ENCODE peak calls at places on chromosomes 3 and 15, in five cellular contexts. X is heart left ventricle, R is tibial artery, C is adrenal gland, J is right lobe of liver. K is an unnamed sample. For H3K4me1, the result is how much of the 10 kb centered on the place peaks cover.

GRCh38 chr3:156151824-156152428 is 31.5 kb downstream of the KCNAB1 start:
- DNase-seq in X (peak), R (peak), C (peak), J (peak), K (peak)

GRCh38 chr3:143119974-143120715 is 574 bp downstream of the CHST2 start:
- DNase-seq in X (peak), R (no peak), C (no peak), J (peak), K (no peak)

GRCh38 chr3:52190294-52190841 is 7.6 kb upstream of the ALAS1 start:
- DNase-seq in X (no peak), R (peak), C (no peak), J (no peak), K (peak)

GRCh38 chr3:98806583-98806982 is 43.4 kb downstream of the ST3GAL6 start:
- DNase-seq in X (no peak), R (no peak), C (no peak), J (no peak), K (no peak)

GRCh38 chr15:92797168-92798052 is 102.7 kb upstream of the CHD2 start:
- DNase-seq in X (no peak), R (no peak), C (peak), J (peak), K (peak)

GRCh38 chr15:42155546-42156265 is 730 bp downstream of the PLA2G4F start:
- DNase-seq in X (no peak), R (peak), C (no peak), J (no peak), K (no peak)

GRCh38 chr3:195102609-195103467 is 168.1 kb downstream of the XXYLT1 start:
- DNase-seq in X (no peak), R (peak), C (peak), J (no peak), K (peak)

GRCh38 chr3:98099848-98100247 is 12.9 kb downstream of the OR5AC2 start:
- DNase-seq in X (no peak), R (no peak), C (no peak), J (no peak), K (no peak)

GRCh38 chr3:32606277-32606676 is 35.6 kb upstream of the DYNC1LI1 start:
- DNase-seq in X (no peak), R (no peak), C (no peak), J (no peak), K (no peak)

GRCh38 chr3:26132942-26133341 is 343.1 kb downstream of the OXSM start:
- DNase-seq in X (no peak), R (no peak), C (no peak), J (no peak), K (no peak)

GRCh38 chr15:75327491-75327890 is 8.4 kb upstream of the COMMD4 start:
- DNase-seq in X (no peak), R (no peak), C (no peak), J (no peak), K (no peak)

GRCh38 chr3:10023587-10024310 is 2.5 kb upstream of the FANCD2 start:
- DNase-seq in X (no peak), R (no peak), C (no peak), J (no peak), K (no peak)

GRCh38 chr3:190870125-190870524 is 7.6 kb upstream of the GMNC start:
- DNase-seq in X (no peak), R (no peak), C (no peak), J (no peak), K (no peak)

GRCh38 chr3:51057111-51057510 is 328.0 kb upstream of the MANF start:
- DNase-seq in X (no peak), R (no peak), C (no peak), J (no peak), K (no peak)

GRCh38 chr3:12132881-12133280 is 25.8 kb downstream of the TIMP4 start:
- DNase-seq in X (no peak), R (no peak), C (no peak), J (no peak), K (no peak)
- H3K4me3 ChIP-seq in X (no peak), R (no peak), C (no peak), J (no peak), K (no peak)

DNA sequence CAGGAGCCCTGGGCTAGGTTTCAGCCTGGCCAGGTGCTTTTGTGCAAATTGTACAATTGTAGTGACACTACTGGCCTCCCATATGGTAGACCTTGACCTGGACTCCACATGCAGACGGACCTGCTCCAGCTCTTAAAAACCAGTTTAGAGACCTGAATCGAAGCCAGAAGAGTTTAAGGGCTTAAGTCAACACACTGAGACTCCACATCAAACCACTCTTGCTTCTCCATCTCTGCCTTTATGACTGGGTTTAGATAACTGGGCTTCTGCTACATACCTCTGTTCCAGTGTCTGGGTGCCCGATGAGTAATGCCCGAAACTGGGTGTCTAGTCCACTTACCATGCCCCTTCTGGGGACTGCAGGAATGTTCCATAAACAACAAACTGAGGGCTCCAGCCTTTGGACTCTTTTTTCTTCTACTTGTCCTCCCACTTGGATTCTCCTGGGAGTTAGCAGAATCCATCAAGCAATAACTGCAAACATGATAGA is 32.8 kb downstream of the TMEM212 start:
- DNase-seq in X (no peak), R (no peak), C (no peak), J (no peak), K (peak)
- H3K4me1 ChIP-seq in X (under half), R (under half), C (under half), J (under half), K (half or more)

GRCh38 chr15:27220199-27220598 is 249.2 kb downstream of the GABRG3 start:
- DNase-seq in X (no peak), R (no peak), C (no peak), J (no peak), K (no peak)

GRCh38 chr15:27219636-27220035 is 248.7 kb downstream of the GABRG3 start:
- DNase-seq in X (no peak), R (no peak), C (no peak), J (no peak), K (no peak)

GRCh38 chr15:27222479-27222878 is 251.5 kb downstream of the GABRG3 start:
- DNase-seq in X (no peak), R (no peak), C (no peak), J (no peak), K (no peak)

DNA sequence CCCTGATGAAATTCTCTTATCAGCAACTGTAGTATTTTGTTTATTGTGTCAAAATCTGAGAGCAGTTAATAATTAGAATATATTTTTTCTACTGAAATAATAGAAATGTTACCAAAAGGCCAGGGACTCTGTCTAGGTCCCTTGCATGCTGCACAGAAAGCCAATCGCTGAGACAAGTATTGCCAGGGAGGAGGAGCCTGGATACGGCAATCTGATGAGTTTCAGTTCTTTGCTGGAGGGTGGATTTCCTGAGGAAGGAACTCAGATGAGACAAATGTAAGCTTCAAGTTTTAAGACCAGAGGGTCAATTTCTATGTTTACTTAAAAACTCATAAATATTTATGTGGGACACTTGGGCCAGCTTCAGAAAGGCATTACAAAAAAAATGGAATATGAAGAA is 252.2 kb downstream of the GABRG3 start:
- DNase-seq in X (no peak), R (no peak), C (no peak), J (no peak), K (no peak)
- H3K27ac ChIP-seq in X (no peak), R (no peak), C (no peak), J (no peak), K (no peak)

GRCh38 chr3:136932518-136932917 is 25.3 kb upstream of the IL20RB start:
- DNase-seq in X (no peak), R (no peak), C (no peak), J (no peak), K (no peak)
- H3K4me3 ChIP-seq in X (no peak), R (no peak), C (no peak), J (no peak), K (no peak)

DNA sequence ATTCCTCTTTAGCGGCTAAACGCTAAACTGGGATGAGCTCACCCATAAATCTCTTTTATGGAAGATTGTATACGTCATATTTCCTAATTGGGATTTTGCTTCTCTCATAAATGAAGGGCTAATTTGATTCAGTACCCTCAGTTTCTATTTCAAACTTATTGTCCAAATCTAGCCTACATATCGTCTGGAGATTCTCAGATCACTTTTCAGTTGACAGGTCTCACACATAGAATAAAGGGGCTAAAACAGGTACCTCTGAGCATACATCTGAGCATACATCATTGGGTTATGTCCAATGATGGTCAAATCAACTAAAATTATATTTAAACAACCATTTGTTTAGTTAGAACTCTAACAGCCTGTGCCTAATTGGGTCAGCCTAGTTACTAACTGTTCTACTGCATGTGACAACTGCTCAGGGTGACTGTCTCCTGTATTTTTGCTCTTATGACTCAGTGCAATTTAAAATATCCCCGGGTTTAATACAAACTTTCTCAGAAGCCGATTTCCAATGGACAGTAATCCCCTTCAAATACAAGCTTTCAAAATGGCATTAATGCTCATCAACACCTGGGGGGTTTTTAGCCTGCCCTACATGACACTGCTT is 57.7 kb upstream of the PLXND1 start:
- DNase-seq in X (no peak), R (no peak), C (no peak), J (no peak), K (no peak)
- H3K4me1 ChIP-seq in X (under half), R (under half), C (under half), J (under half), K (under half)

GRCh38 chr3:193783166-193783896 is 190.3 kb downstream of the OPA1 start:
- DNase-seq in X (no peak), R (peak), C (no peak), J (no peak), K (peak)
- H3K27ac ChIP-seq in X (no peak), R (no peak), C (no peak), J (no peak), K (no peak)

GRCh38 chr3:68999605-69000004 is 13.9 kb downstream of the EOGT start:
- DNase-seq in X (no peak), R (no peak), C (no peak), J (no peak), K (no peak)

GRCh38 chr3:68997887-68998286 is 15.6 kb downstream of the EOGT start:
- DNase-seq in X (no peak), R (no peak), C (no peak), J (no peak), K (no peak)

DNA sequence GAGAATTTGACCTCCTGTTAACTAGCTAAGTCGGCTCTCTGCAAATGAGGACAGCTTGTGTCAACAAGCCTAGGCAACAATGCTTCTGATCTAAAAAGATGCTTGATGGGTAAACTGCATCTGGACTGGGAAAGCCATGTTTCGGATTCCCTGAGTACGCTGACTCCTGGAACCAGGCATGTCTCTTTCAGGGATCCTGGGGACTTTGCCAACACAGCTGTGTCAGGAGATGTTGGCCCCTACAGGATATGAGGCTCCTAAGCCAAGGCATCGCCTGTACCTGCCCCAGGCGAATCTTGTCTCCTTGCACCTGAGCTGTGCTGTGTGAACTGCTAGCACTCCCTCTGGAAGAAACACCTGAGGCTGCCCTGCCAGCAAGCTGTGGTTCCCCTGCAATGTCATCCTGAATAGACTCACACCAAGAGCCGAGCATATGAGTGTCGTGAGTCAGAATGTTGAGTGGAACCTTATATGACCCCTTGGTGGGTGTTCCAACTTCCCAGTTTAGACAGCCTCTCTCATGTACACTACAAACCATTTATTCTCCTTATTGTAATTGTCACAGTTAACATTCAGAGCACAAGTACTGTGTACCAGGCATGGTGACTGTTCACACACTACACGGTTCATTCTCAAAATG is 17.0 kb downstream of the EOGT start:
- DNase-seq in X (no peak), R (no peak), C (no peak), J (no peak), K (no peak)
- H3K4me3 ChIP-seq in X (no peak), R (no peak), C (no peak), J (no peak), K (no peak)

GRCh38 chr15:40789999-40790398 is 16.9 kb upstream of the ZFYVE19 start:
- DNase-seq in X (no peak), R (no peak), C (no peak), J (no peak), K (no peak)

GRCh38 chr15:40789119-40789518 is 17.8 kb upstream of the ZFYVE19 start:
- DNase-seq in X (no peak), R (no peak), C (no peak), J (no peak), K (no peak)

GRCh38 chr15:40793216-40793989 is 13.5 kb upstream of the ZFYVE19 start:
- DNase-seq in X (no peak), R (no peak), C (peak), J (peak), K (peak)

GRCh38 chr15:40792394-40792793 is 14.5 kb upstream of the ZFYVE19 start:
- DNase-seq in X (no peak), R (no peak), C (no peak), J (no peak), K (no peak)

DNA sequence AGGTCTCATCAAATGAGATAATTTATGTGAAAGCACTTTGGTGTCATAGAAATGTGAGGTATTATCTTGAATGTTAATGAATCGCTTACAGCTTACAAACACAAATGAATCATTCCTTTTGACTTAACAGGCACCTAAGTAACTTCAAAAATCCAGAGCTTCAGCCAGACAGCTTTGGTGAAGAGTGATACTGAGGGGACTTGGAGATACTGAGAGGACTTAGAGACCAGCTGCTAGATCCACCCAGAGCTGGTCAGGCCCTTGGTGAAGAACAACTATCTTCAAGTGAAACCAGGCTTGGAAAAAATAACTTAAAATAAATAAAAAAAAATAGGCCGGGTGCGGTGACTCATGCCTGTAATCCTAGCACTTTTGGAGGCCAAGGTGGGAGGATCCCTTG is 16.2 kb upstream of the ZFYVE19 start:
- DNase-seq in X (no peak), R (no peak), C (peak), J (no peak), K (peak)
- H3K4me1 ChIP-seq in X (under half), R (under half), C (under half), J (under half), K (under half)

DNA sequence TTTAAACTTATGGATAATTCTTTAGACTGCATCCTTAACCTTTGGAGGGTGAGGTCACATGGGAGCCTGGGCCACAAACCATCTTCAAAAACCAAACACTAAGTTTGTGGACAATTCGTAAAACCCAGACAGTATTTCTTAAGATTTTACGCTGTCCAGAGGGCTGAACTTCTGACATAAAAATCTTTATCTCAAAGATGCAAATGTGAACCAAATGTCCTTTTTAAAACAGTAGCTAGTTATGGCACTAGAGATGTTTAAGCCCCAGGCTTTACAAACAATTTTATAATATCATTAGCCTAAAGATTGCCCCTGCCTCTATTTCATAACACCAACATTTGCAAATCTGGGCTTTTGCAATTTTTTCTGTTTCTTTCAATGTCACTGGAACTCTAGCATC is 287.2 kb downstream of the SATB1 start:
- DNase-seq in X (no peak), R (no peak), C (no peak), J (no peak), K (no peak)
- H3K27ac ChIP-seq in X (no peak), R (no peak), C (no peak), J (no peak), K (no peak)

DNA sequence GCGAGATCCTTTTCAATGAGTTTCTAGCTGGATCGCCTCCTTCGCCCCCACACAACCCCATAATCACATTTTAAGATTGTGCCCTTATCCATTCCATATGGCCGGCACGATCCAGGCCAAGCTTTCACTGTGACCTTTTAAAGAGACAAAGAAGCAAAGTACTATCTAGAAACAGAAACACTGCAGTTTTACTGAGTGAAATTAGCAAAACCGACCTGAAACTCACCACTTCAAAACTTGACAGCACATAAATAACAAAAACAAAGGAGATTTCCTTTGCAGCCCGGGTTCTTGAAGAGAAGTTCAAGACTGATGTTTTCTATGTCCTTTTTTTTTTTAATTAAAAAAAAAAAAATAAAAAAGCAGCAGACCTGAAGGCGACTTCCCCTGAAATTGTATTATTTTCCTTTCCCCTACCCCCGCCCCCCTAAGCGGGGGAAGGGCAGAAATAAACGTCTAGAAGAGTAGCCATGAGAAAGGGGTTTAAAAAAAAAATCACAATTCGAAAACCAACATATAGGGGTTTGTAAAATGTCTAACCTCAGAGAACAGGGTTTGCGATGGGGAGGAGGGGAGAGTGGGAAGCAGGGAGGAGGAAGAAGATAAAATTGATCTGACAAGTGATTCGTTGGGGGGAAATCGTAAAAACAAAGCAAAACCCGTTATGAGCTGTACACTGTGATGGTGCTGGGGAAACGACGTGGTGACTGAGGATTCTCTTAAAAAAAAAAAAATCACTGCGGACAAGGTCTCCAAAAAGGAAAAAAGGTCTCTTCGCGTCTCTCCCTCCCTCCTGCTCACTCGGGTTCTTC is 1.5 kb downstream of the SATB1 start:
- DNase-seq in X (peak), R (peak), C (peak), J (peak), K (peak)
- H3K4me3 ChIP-seq in X (peak), R (peak), C (peak), J (peak), K (peak)